ENCODE peak calls at places on chromosome 15, in five cellular contexts. P, K, B, Z and I are unnamed samples. For H3K9me3, the result is how much of the 10 kb centered on the place peaks cover.

GRCh38 chr15:89397653-89398023 is 63.0 kb upstream of the POLG start:
- DNase-seq in B (no peak), P (no peak), K (no peak), Z (no peak), I (no peak)

GRCh38 chr15:92899910-92900711 is at the start of gene CHD2:
- DNase-seq in K (peak), B (peak), P (peak), Z (peak), I (peak)

GRCh38 chr15:68441045-68441743 is 9.2 kb upstream of the ITGA11 start:
- DNase-seq in P (no peak), Z (no peak), B (no peak), K (peak), I (no peak)

GRCh38 chr15:83053151-83053550 is 13.9 kb downstream of the BTBD1 start:
- DNase-seq in Z (peak), B (no peak), P (no peak), K (no peak), I (no peak)

GRCh38 chr15:25739687-25740121 is 123.4 kb downstream of the ATP10A start:
- DNase-seq in Z (peak), K (no peak), B (peak), P (peak), I (no peak)

GRCh38 chr15:47427463-47427862 is 289.8 kb upstream of the SEMA6D start:
- DNase-seq in K (no peak), B (no peak), Z (no peak), P (no peak), I (no peak)

GRCh38 chr15:48647963-48648362 is 2.5 kb upstream of the FBN1 start:
- DNase-seq in B (no peak), P (peak), K (no peak), Z (peak), I (no peak)

GRCh38 chr15:83970290-83970890 is 265.2 kb upstream of the GOLGA6L4 start:
- DNase-seq in Z (no peak), K (peak), P (no peak), B (no peak), I (no peak)

GRCh38 chr15:58332676-58333400 is 99.0 kb upstream of the LIPC start:
- DNase-seq in Z (peak), B (no peak), P (no peak), K (no peak), I (no peak)

GRCh38 chr15:98226578-98226977 is 266.1 kb downstream of the ARRDC4 start:
- DNase-seq in Z (no peak), K (no peak), P (no peak), B (no peak), I (no peak)

GRCh38 chr15:84725001-84725491 is 9.1 kb upstream of the SEC11A start:
- DNase-seq in K (no peak), B (peak), Z (no peak), P (peak), I (no peak)

GRCh38 chr15:65376767-65377104 is 1.1 kb downstream of the IGDCC3 start:
- DNase-seq in Z (no peak), K (no peak), P (no peak), B (no peak), I (no peak)

GRCh38 chr15:100692671-100693070 is 90.3 kb downstream of the ASB7 start:
- DNase-seq in K (no peak), P (no peak), Z (no peak), B (no peak), I (no peak)

GRCh38 chr15:90845201-90845949 is 23.0 kb upstream of the FURIN start:
- DNase-seq in B (no peak), P (no peak), Z (peak), K (no peak), I (no peak)

GRCh38 chr15:101193063-101193712 is 58.7 kb downstream of the CHSY1 start:
- DNase-seq in B (no peak), K (no peak), Z (no peak), P (no peak), I (no peak)

GRCh38 chr15:37134699-37135131 is 34.4 kb upstream of the MEIS2 start:
- DNase-seq in B (no peak), Z (peak), K (peak), P (no peak), I (no peak)

GRCh38 chr15:85579957-85580694 is 199.7 kb downstream of the AKAP13 start:
- DNase-seq in B (no peak), K (peak), Z (peak), P (no peak), I (no peak)

DNA sequence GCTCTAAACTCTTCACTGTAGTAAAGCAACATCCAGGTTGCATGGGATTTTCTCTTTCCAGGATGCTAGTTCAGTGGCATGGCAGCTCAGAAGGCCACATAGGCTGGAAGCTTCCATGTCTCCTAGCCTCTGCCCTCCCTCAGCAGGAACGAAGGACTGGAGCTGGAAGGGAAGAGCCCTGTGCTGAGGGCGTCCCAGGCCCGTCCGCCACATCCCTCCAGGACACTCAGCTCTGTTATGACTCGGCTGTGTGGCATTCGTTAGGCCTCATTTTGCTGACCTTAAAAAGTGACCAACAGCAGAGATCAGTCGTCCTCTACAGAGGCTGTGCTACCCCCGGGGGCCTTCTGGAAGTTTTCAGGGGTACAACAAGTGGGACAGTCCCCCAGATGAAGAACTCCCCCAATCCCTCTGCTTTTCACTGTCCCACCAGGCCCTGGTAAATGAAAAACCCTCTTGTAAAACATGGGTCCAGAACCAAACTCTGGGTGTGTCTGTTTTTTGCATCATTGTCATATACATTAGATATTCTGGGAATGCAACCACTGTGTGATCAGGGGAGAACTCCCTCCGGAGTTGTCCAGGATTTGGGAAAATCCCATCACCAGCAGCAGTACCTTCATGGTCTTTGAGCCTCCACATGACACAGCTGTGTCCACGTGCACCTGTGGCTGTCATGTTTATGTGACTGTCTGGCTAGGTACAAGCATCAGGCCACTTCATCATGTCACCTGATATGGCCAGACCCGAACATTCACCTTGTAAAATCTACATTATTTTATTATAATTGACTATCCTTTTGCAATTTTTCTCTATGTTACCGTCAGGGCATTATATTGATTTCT is 149.9 kb downstream of the OR4M2 start:
- DNase-seq in K (no peak), Z (no peak), P (no peak), B (no peak), I (no peak)
- H3K9me3 ChIP-seq in K (under half), Z (under half), P (under half), B (under half), I (under half)

DNA sequence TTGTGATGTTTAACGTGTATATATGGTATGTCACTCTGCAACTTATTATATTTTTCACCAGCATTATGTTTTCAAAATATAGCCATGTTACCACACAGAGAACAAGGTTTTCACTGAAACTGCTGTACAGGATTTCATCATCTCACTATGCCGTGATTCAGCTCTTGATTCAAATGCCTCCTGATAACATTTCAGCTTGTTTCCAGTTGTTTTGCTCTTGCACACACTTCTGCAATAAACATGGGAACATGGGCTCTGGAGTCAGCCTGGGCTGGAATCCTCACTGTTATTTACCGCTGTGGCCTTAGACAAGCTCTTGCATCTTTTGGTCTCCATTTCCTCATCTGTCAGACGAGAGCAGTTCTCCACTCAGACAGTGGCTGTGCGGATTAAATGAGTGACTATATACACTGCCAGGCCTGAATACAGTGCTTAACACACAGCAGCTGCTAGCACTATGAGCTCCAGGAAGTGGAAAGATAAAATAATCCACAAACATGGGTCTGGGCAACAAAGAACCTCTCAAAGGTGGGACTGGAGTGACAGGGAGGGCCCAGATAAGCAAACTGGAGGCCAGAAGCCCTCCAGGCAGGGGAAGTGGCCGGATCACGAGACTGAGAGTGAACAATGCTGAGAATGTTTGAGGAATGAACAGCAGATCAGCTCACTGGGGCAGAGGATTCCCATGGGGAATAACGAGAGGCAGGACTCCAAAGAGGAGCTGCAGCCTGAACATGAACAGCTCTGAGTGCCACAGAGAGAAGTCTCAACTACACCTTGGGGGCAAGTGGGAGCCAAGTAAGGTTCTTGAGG is 17.7 kb downstream of the NTRK3 start:
- DNase-seq in Z (no peak), K (peak), B (no peak), P (no peak), I (no peak)
- H3K9me3 ChIP-seq in Z (under half), K (under half), B (under half), P (under half), I (under half)

GRCh38 chr15:29135702-29136426 is 133.8 kb downstream of the NSMCE3 start:
- DNase-seq in B (no peak), K (no peak), Z (no peak), P (no peak), I (no peak)
- H3K9me3 ChIP-seq in B (under half), K (under half), Z (under half), P (under half), I (under half)

DNA sequence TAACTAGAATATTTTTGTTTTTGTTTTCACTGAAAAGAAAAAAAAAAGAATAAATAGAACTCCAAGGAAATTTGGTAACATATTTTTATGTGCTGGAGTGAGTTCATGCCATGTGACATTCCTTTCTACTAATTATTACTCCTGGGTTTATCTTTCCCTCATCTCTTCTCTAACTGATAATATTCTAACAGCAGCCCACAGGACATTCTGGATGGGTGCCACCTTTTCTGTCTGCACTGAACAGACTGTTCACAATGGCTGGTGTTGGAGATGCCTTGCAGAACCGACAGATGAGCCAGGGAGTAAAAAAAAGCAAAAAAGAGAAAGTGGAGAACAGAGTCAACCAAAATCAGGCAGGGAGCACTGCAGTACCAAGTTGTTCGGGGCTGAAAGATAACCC is 151.3 kb downstream of the OR4M2 start:
- DNase-seq in P (no peak), B (no peak), Z (no peak), K (no peak), I (no peak)
- H3K9me3 ChIP-seq in P (under half), B (under half), Z (under half), K (under half), I (under half)